ENCODE peak calls at places on chromosomes 3 and 15, in ten cellular contexts. G is PC-9; N is AG08395; B is T-helper 2 cell; F is HFFc6; I is stimulated activated CD4-positive, alpha-beta T cell treated with anti-CD3 and anti-CD28 coated beads, TNF-alpha, amount 100 ng/mL, for 4 hours; Q is NCI-H1417; H is B cell; P is ACHN; W is EL. T is an unnamed sample.

GRCh38 chr15:55695432-55695831 is 47.5 kb downstream of the PRTG start:
- DNase-seq in F (no peak), Q (no peak), P (no peak), N (no peak), I (no peak), G (no peak), H (no peak), W (peak; percentile 29), B (no peak), T (no peak)

GRCh38 chr3:78957456-78957855 is 810.3 kb downstream of the ROBO1 start:
- DNase-seq in N (no peak), G (no peak), P (no peak), H (no peak), F (no peak), W (no peak), B (no peak), Q (no peak), I (no peak), T (no peak)

GRCh38 chr15:38252481-38253311 is at the start of gene SPRED1:
- DNase-seq in H (peak; percentile 37), I (peak; percentile 9), P (peak; percentile 54), W (peak; percentile 28), G (peak; percentile 60), B (peak; percentile 1), Q (no peak), N (peak; percentile 62), F (peak; percentile 46), T (peak; percentile 77)

GRCh38 chr15:44545934-44546802 is 9.2 kb downstream of the EIF3J start:
- DNase-seq in I (no peak), F (peak; percentile 54), P (peak; percentile 20), G (no peak), B (peak; percentile 23), W (peak; percentile 46), H (no peak), Q (no peak), N (peak; percentile 67), T (peak; percentile 55)

GRCh38 chr3:175208316-175208715 is 349.2 kb downstream of the NAALADL2 start:
- DNase-seq in P (no peak), N (no peak), F (peak; percentile 23), Q (no peak), W (peak; percentile 16), G (no peak), B (no peak), I (no peak), H (no peak), T (peak; percentile 11)

GRCh38 chr15:68258684-68259083 is 18.9 kb upstream of the FEM1B start:
- DNase-seq in H (no peak), Q (no peak), G (no peak), N (no peak), F (no peak), B (no peak), P (no peak), W (no peak), I (no peak), T (no peak)

GRCh38 chr3:154214320-154214719 is 93.1 kb downstream of the ARHGEF26 start:
- DNase-seq in N (peak; percentile 35), B (no peak), W (peak; percentile 18), G (no peak), P (no peak), H (no peak), Q (no peak), I (no peak), F (no peak), T (no peak)

GRCh38 chr3:193168911-193169310 is 72.1 kb upstream of the PLAAT1 start:
- DNase-seq in N (no peak), Q (peak; percentile 79), F (no peak), P (no peak), B (no peak), H (no peak), W (no peak), I (no peak), G (no peak), T (no peak)

GRCh38 chr3:62318752-62319569 is 54.4 kb downstream of the FEZF2 start:
- DNase-seq in F (peak; percentile 78), Q (peak; percentile 91), I (peak; percentile 58), W (peak; percentile 86), H (peak; percentile 74), G (peak; percentile 72), N (peak; percentile 89), B (peak; percentile 53), P (peak; percentile 87), T (peak; percentile 81)

GRCh38 chr3:60207833-60208367 is 1043.4 kb downstream of the FHIT start:
- DNase-seq in P (no peak), W (no peak), N (no peak), G (no peak), F (no peak), B (no peak), I (no peak), Q (no peak), H (no peak), T (no peak)

GRCh38 chr3:150303776-150304175 is 104.3 kb upstream of the TSC22D2 start:
- DNase-seq in N (no peak), B (no peak), H (no peak), Q (no peak), G (no peak), F (no peak), W (no peak), I (no peak), P (no peak), T (no peak)

GRCh38 chr3:42518800-42519567 is 16.5 kb downstream of the VIPR1 start:
- DNase-seq in P (peak; percentile 10), H (no peak), Q (no peak), I (no peak), N (no peak), W (peak; percentile 18), G (no peak), B (no peak), F (no peak), T (no peak)

GRCh38 chr3:72100062-72100511 is 315.1 kb upstream of the PROK2 start:
- DNase-seq in Q (no peak), N (no peak), B (no peak), I (no peak), H (peak; percentile 68), F (no peak), W (no peak), P (no peak), G (no peak), T (no peak)

GRCh38 chr3:32154180-32154579 is 47.8 kb downstream of the GPD1L start:
- DNase-seq in Q (no peak), B (no peak), P (peak; percentile 5), G (no peak), H (no peak), F (no peak), N (no peak), W (no peak), I (no peak), T (no peak)

GRCh38 chr15:71114066-71114680 is 1.1 kb upstream of the THSD4 start:
- DNase-seq in B (no peak), P (no peak), W (no peak), Q (no peak), G (no peak), N (no peak), I (no peak), F (no peak), H (no peak), T (no peak)

GRCh38 chr3:39101022-39101689 is 6.3 kb downstream of the GORASP1 start:
- DNase-seq in G (peak; percentile 31), H (peak; percentile 67), B (no peak), Q (no peak), W (peak; percentile 46), N (peak; percentile 71), I (peak; percentile 22), P (peak; percentile 52), F (peak; percentile 30), T (peak; percentile 12)

GRCh38 chr15:60421544-60421943 is 23.8 kb upstream of the ANXA2 start:
- DNase-seq in G (peak; percentile 45), P (peak; percentile 66), B (no peak), W (peak; percentile 90), I (no peak), N (peak; percentile 49), Q (no peak), F (peak; percentile 78), H (no peak), T (peak; percentile 68)

GRCh38 chr3:31039145-31039544 is 144.7 kb upstream of the GADL1 start:
- DNase-seq in F (no peak), P (no peak), H (no peak), W (no peak), B (no peak), G (no peak), I (no peak), N (peak; percentile 39), Q (no peak), T (no peak)

GRCh38 chr3:44661189-44661588 is 12.7 kb downstream of the ZNF35 start:
- DNase-seq in P (no peak), B (no peak), G (no peak), N (no peak), F (no peak), I (no peak), Q (no peak), H (no peak), W (no peak), T (no peak)

GRCh38 chr3:155548194-155548593 is 196.7 kb downstream of the PLCH1 start:
- DNase-seq in G (no peak), B (no peak), F (peak; percentile 36), H (no peak), P (peak; percentile 40), Q (no peak), N (peak; percentile 81), W (peak; percentile 9), I (no peak), T (peak; percentile 70)

GRCh38 chr3:114447545-114447944 is 153.7 kb downstream of the TIGIT start:
- DNase-seq in G (no peak), W (no peak), H (no peak), Q (no peak), N (no peak), B (no peak), F (no peak), I (no peak), P (no peak), T (no peak)

GRCh38 chr3:110589381-110589780 is 482.2 kb upstream of the NECTIN3 start:
- DNase-seq in H (no peak), W (no peak), P (no peak), B (no peak), I (no peak), G (no peak), F (no peak), Q (no peak), N (no peak), T (peak; percentile 68)

GRCh38 chr15:62521396-62521795 is 356.3 kb upstream of the C2CD4B start:
- DNase-seq in F (no peak), Q (no peak), N (no peak), W (no peak), I (no peak), B (no peak), G (no peak), H (no peak), P (no peak), T (no peak)

GRCh38 chr3:69510481-69511031 is 124.7 kb upstream of the FRMD4B start:
- DNase-seq in P (no peak), B (no peak), H (no peak), Q (no peak), I (no peak), N (no peak), F (no peak), W (no peak), G (no peak), T (no peak)

GRCh38 chr3:97680696-97681095 is 83.9 kb upstream of the ARL6 start:
- DNase-seq in Q (no peak), B (no peak), W (no peak), F (no peak), H (no peak), I (no peak), P (no peak), N (no peak), G (no peak), T (no peak)

GRCh38 chr3:102190340-102190723 is 244.5 kb upstream of the ZPLD1 start:
- DNase-seq in F (no peak), W (no peak), I (no peak), Q (no peak), H (no peak), P (peak; percentile 44), B (no peak), N (no peak), G (no peak), T (no peak)

GRCh38 chr15:36029606-36030005 is 483.6 kb upstream of the DPH6 start:
- DNase-seq in P (no peak), G (no peak), F (peak; percentile 76), Q (no peak), W (peak; percentile 87), H (no peak), N (peak; percentile 49), I (no peak), B (no peak), T (peak; percentile 90)

GRCh38 chr15:63013052-63013808 is 29.3 kb upstream of the TPM1 start:
- DNase-seq in G (no peak), W (peak; percentile 83), N (peak; percentile 66), H (no peak), F (peak; percentile 73), P (no peak), B (no peak), I (no peak), Q (no peak), T (peak; percentile 37)